ENCODE peak calls at places on chromosomes 16 and 17, in six cellular contexts. C is K562, Q is gastrocnemius medialis, P is endothelial cell of umbilical vein, D is heart left ventricle, O is esophagus squamous epithelium. K is an unnamed sample.

GRCh38 chr16:81548901-81549546 is 104.4 kb downstream of the CMIP start:
- DNase-seq in C (no peak), O (no peak), D (peak), Q (no peak), P (no peak), K (no peak)

GRCh38 chr17:73827627-73828241 is 183.5 kb upstream of the SDK2 start:
- DNase-seq in D (no peak), O (no peak), P (no peak), C (no peak), Q (no peak), K (no peak)

GRCh38 chr17:8574687-8575086 is 55.8 kb downstream of the MYH10 start:
- DNase-seq in Q (no peak), D (peak), C (no peak), P (no peak), O (no peak), K (no peak)

GRCh38 chr17:51230306-51230705 is 29.5 kb downstream of the MBTD1 start:
- DNase-seq in C (no peak), O (no peak), D (no peak), Q (no peak), P (no peak), K (no peak)

GRCh38 chr17:58328195-58329034 is at the start of gene TSPOAP1:
- DNase-seq in C (peak), D (peak), O (no peak), Q (no peak), P (no peak), K (no peak)

GRCh38 chr17:7612294-7612640 is 2.4 kb downstream of the FXR2 start:
- DNase-seq in D (no peak), C (no peak), P (peak), Q (no peak), O (no peak), K (no peak)

GRCh38 chr16:84603115-84603816 is 14.6 kb downstream of the COTL1 start:
- DNase-seq in P (peak), D (peak), O (no peak), Q (peak), C (no peak), K (peak)

GRCh38 chr16:63890072-63890471 is 1231.8 kb downstream of the CDH11 start:
- DNase-seq in P (peak), O (no peak), D (peak), C (no peak), Q (no peak), K (no peak)

GRCh38 chr16:30065943-30066881 is 652 bp downstream of the ALDOA start:
- DNase-seq in P (no peak), O (no peak), C (peak), D (peak), Q (no peak), K (no peak)

DNA sequence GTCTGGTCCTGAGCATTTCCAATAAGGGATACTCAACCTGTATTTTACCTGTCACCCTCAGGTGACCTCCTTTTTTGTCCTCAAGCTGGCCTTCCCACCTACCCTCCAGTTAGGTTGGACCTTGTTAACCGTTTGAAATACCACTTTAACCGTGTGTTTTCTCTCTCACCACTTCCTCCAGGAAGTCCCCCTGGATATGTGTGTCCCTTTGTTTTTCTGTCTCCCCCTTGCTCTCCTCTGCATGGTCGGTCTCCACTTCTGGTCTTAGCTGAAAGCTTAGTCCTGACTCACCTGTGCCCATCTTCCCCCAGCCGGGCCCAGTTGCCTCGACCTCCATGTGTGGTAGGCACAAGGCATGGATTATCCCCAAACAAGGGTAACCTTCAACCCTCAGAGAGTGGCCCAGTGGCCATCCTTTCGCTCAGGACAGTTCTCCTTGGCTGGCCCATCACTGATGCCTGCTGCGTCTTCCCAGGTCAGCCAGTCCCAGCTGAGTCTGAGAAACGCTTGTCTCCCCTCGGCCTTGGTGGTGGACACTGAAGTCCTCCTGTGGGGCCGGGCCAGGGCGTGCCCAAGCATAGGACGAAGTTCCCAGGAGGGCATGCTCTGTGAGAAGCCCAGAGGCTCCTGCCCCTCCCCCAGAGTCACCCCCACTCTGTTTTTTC is 20.0 kb downstream of the LASP1 start:
- DNase-seq in D (no peak), C (no peak), P (no peak), O (no peak), Q (no peak), K (no peak)
- TF ChIP-seq POLR2A in D (no peak), C (no peak), P (no peak), O (no peak), Q (no peak), K (no peak)

GRCh38 chr16:88759245-88759975 is 25.6 kb downstream of the PIEZO1 start:
- DNase-seq in O (no peak), Q (no peak), P (peak), C (no peak), D (no peak), K (no peak)
- TF ChIP-seq POLR2A in O (no peak), Q (no peak), P (no peak), C (no peak), D (no peak), K (no peak)

GRCh38 chr16:75248142-75248535 is 3.3 kb downstream of the BCAR1 start:
- DNase-seq in Q (no peak), D (no peak), O (no peak), P (no peak), C (no peak), K (no peak)
- TF ChIP-seq POLR2A in Q (no peak), D (no peak), O (no peak), P (no peak), C (no peak), K (no peak)

DNA sequence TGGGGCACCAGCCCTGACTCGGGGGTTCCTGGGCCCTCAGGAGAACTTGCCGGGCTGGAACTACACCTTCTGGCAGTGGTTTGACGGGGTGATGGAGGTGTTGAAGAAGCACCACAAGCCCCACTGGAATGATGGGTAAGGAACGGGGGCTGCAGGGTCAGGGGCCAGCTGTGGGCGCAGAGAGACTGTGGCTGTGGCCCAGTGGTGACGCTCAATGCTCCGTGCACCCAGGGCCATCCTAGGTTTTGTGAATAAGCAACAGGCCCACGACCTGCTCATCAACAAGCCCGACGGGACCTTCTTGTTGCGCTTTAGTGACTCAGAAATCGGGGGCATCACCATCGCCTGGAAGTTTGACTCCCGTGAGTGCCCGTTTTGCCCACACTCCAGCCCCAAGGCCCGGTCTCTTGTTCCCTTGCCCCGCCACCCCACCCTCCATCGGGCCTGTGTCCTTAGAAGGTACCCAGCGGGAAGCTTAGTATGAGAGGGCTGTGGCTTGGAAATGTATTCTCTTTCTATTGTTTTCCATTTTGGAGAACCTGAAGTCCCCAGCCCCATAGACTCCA is 19.1 kb downstream of the STAT5A start:
- DNase-seq in Q (no peak), O (no peak), P (no peak), D (no peak), C (no peak), K (no peak)
- TF ChIP-seq POLR2A in Q (no peak), O (no peak), P (no peak), D (no peak), C (peak), K (no peak)

GRCh38 chr16:15524966-15525365 is 90.6 kb downstream of the BMERB1 start:
- DNase-seq in O (no peak), D (no peak), Q (no peak), P (no peak), C (no peak), K (no peak)

GRCh38 chr16:15526097-15526496 is 91.7 kb downstream of the BMERB1 start:
- DNase-seq in C (no peak), Q (no peak), D (no peak), O (no peak), P (no peak), K (no peak)

GRCh38 chr16:15523939-15524338 is 89.6 kb downstream of the BMERB1 start:
- DNase-seq in Q (peak), O (no peak), D (no peak), P (no peak), C (no peak), K (no peak)

GRCh38 chr16:15529673-15530072 is 95.3 kb downstream of the BMERB1 start:
- DNase-seq in C (no peak), Q (no peak), O (no peak), P (no peak), D (no peak), K (no peak)

GRCh38 chr16:15526731-15527130 is 92.3 kb downstream of the BMERB1 start:
- DNase-seq in O (no peak), D (no peak), C (no peak), P (no peak), Q (no peak), K (no peak)
- TF ChIP-seq POLR2A in O (no peak), D (no peak), C (no peak), P (no peak), Q (no peak), K (no peak)

GRCh38 chr16:1826691-1827573 is at the start of the genes FAHD1 and HAGH:
- DNase-seq in P (peak), O (peak), D (peak), Q (peak), C (peak), K (peak)
- TF ChIP-seq POLR2A in P (peak), O (peak), D (no peak), Q (peak), C (peak), K (peak)

GRCh38 chr17:2056221-2057129 is 1.6 kb downstream of the HIC1 start:
- DNase-seq in O (no peak), C (no peak), Q (no peak), D (peak), P (peak), K (no peak)
- TF ChIP-seq POLR2A in O (no peak), C (no peak), Q (no peak), D (no peak), P (no peak), K (no peak)